ENCODE peak calls at places on chromosomes 11 and 22, in nine cellular contexts. One of them, this sample, is unnamed.

GRCh38 chr11:63508009-63508408 is 2.1 kb downstream of the LGALS12 start:
- DNase-seq in choroid plexus epithelial cell: no peak
- DNase-seq in osteocyte: no peak
- DNase-seq in mesothelial cell of epicardium: no peak
- DNase-seq in kidney epithelial cell: no peak
- DNase-seq in nephron progenitor cell: peak
- DNase-seq in HL-60: peak
- DNase-seq in CD8-positive, alpha-beta T cell: no peak
- DNase-seq in Peyer's patch: peak
- DNase-seq in this sample: no peak

GRCh38 chr11:126561327-126561893 is 205.9 kb downstream of the ST3GAL4 start:
- DNase-seq in choroid plexus epithelial cell: peak
- DNase-seq in osteocyte: no peak
- DNase-seq in mesothelial cell of epicardium: peak
- DNase-seq in kidney epithelial cell: peak
- DNase-seq in nephron progenitor cell: peak
- DNase-seq in HL-60: peak
- DNase-seq in CD8-positive, alpha-beta T cell: no peak
- DNase-seq in Peyer's patch: no peak
- DNase-seq in this sample: peak

GRCh38 chr11:14118047-14118446 is 155.5 kb downstream of the SPON1 start:
- DNase-seq in choroid plexus epithelial cell: no peak
- DNase-seq in osteocyte: no peak
- DNase-seq in mesothelial cell of epicardium: no peak
- DNase-seq in kidney epithelial cell: no peak
- DNase-seq in nephron progenitor cell: no peak
- DNase-seq in HL-60: no peak
- DNase-seq in CD8-positive, alpha-beta T cell: no peak
- DNase-seq in Peyer's patch: no peak
- DNase-seq in this sample: no peak

GRCh38 chr11:29448246-29448877 is 568.5 kb downstream of the KCNA4 start:
- DNase-seq in choroid plexus epithelial cell: peak
- DNase-seq in osteocyte: no peak
- DNase-seq in mesothelial cell of epicardium: no peak
- DNase-seq in kidney epithelial cell: no peak
- DNase-seq in nephron progenitor cell: peak
- DNase-seq in HL-60: peak
- DNase-seq in CD8-positive, alpha-beta T cell: no peak
- DNase-seq in Peyer's patch: no peak
- DNase-seq in this sample: no peak

GRCh38 chr11:64887757-64888405 is 9.5 kb upstream of the EHD1 start:
- DNase-seq in choroid plexus epithelial cell: peak
- DNase-seq in osteocyte: peak
- DNase-seq in mesothelial cell of epicardium: peak
- DNase-seq in kidney epithelial cell: no peak
- DNase-seq in nephron progenitor cell: peak
- DNase-seq in HL-60: peak
- DNase-seq in CD8-positive, alpha-beta T cell: peak
- DNase-seq in Peyer's patch: peak
- DNase-seq in this sample: peak

GRCh38 chr11:115616941-115617340 is 112.7 kb upstream of the CADM1 start:
- DNase-seq in choroid plexus epithelial cell: peak
- DNase-seq in osteocyte: no peak
- DNase-seq in mesothelial cell of epicardium: no peak
- DNase-seq in kidney epithelial cell: no peak
- DNase-seq in nephron progenitor cell: peak
- DNase-seq in HL-60: no peak
- DNase-seq in CD8-positive, alpha-beta T cell: no peak
- DNase-seq in Peyer's patch: peak
- DNase-seq in this sample: no peak

GRCh38 chr11:79018371-79018849 is 422.4 kb downstream of the TENM4 start:
- DNase-seq in choroid plexus epithelial cell: peak
- DNase-seq in osteocyte: no peak
- DNase-seq in mesothelial cell of epicardium: peak
- DNase-seq in kidney epithelial cell: peak
- DNase-seq in nephron progenitor cell: no peak
- DNase-seq in HL-60: no peak
- DNase-seq in CD8-positive, alpha-beta T cell: no peak
- DNase-seq in Peyer's patch: no peak
- DNase-seq in this sample: no peak

GRCh38 chr22:43884600-43885318 is 7.1 kb downstream of the PNPLA5 start:
- DNase-seq in choroid plexus epithelial cell: peak
- DNase-seq in osteocyte: no peak
- DNase-seq in mesothelial cell of epicardium: peak
- DNase-seq in kidney epithelial cell: no peak
- DNase-seq in nephron progenitor cell: peak
- DNase-seq in HL-60: peak
- DNase-seq in CD8-positive, alpha-beta T cell: no peak
- DNase-seq in Peyer's patch: peak
- DNase-seq in this sample: peak

GRCh38 chr11:32884770-32885384 is 7.7 kb upstream of the QSER1 start:
- DNase-seq in choroid plexus epithelial cell: peak
- DNase-seq in osteocyte: no peak
- DNase-seq in mesothelial cell of epicardium: no peak
- DNase-seq in kidney epithelial cell: no peak
- DNase-seq in nephron progenitor cell: no peak
- DNase-seq in HL-60: no peak
- DNase-seq in CD8-positive, alpha-beta T cell: no peak
- DNase-seq in Peyer's patch: no peak
- DNase-seq in this sample: no peak

GRCh38 chr11:129853508-129854228 is 38.0 kb downstream of the TMEM45B start:
- DNase-seq in choroid plexus epithelial cell: peak
- DNase-seq in osteocyte: no peak
- DNase-seq in mesothelial cell of epicardium: peak
- DNase-seq in kidney epithelial cell: no peak
- DNase-seq in nephron progenitor cell: no peak
- DNase-seq in HL-60: peak
- DNase-seq in CD8-positive, alpha-beta T cell: peak
- DNase-seq in Peyer's patch: peak
- DNase-seq in this sample: no peak

GRCh38 chr11:12019867-12020416 is 11.5 kb upstream of the DKK3 start:
- DNase-seq in choroid plexus epithelial cell: peak
- DNase-seq in osteocyte: no peak
- DNase-seq in mesothelial cell of epicardium: no peak
- DNase-seq in kidney epithelial cell: no peak
- DNase-seq in nephron progenitor cell: no peak
- DNase-seq in HL-60: no peak
- DNase-seq in CD8-positive, alpha-beta T cell: no peak
- DNase-seq in Peyer's patch: no peak
- DNase-seq in this sample: no peak

GRCh38 chr11:8658210-8658968 is 24.1 kb downstream of the TRIM66 start:
- DNase-seq in choroid plexus epithelial cell: peak
- DNase-seq in osteocyte: no peak
- DNase-seq in mesothelial cell of epicardium: no peak
- DNase-seq in kidney epithelial cell: no peak
- DNase-seq in nephron progenitor cell: no peak
- DNase-seq in HL-60: no peak
- DNase-seq in CD8-positive, alpha-beta T cell: no peak
- DNase-seq in Peyer's patch: no peak
- DNase-seq in this sample: no peak

GRCh38 chr11:131033151-131033651 is 116.9 kb upstream of the SNX19 start:
- DNase-seq in choroid plexus epithelial cell: peak
- DNase-seq in osteocyte: no peak
- DNase-seq in mesothelial cell of epicardium: no peak
- DNase-seq in kidney epithelial cell: peak
- DNase-seq in nephron progenitor cell: no peak
- DNase-seq in HL-60: no peak
- DNase-seq in CD8-positive, alpha-beta T cell: no peak
- DNase-seq in Peyer's patch: no peak
- DNase-seq in this sample: no peak

GRCh38 chr22:50293441-50294318 is 13.8 kb downstream of the PLXNB2 start:
- DNase-seq in choroid plexus epithelial cell: peak
- DNase-seq in osteocyte: peak
- DNase-seq in mesothelial cell of epicardium: peak
- DNase-seq in kidney epithelial cell: no peak
- DNase-seq in nephron progenitor cell: peak
- DNase-seq in HL-60: no peak
- DNase-seq in CD8-positive, alpha-beta T cell: no peak
- DNase-seq in Peyer's patch: peak
- DNase-seq in this sample: peak

GRCh38 chr11:11836676-11837231 is 5.0 kb upstream of the USP47 start:
- DNase-seq in choroid plexus epithelial cell: no peak
- DNase-seq in osteocyte: no peak
- DNase-seq in mesothelial cell of epicardium: no peak
- DNase-seq in kidney epithelial cell: no peak
- DNase-seq in nephron progenitor cell: no peak
- DNase-seq in HL-60: no peak
- DNase-seq in CD8-positive, alpha-beta T cell: no peak
- DNase-seq in Peyer's patch: no peak
- DNase-seq in this sample: no peak

GRCh38 chr22:29049655-29050263 is 11.9 kb downstream of the C22orf31 start:
- DNase-seq in choroid plexus epithelial cell: no peak
- DNase-seq in osteocyte: no peak
- DNase-seq in mesothelial cell of epicardium: no peak
- DNase-seq in kidney epithelial cell: no peak
- DNase-seq in nephron progenitor cell: no peak
- DNase-seq in HL-60: no peak
- DNase-seq in CD8-positive, alpha-beta T cell: no peak
- DNase-seq in Peyer's patch: no peak
- DNase-seq in this sample: no peak

GRCh38 chr11:134515081-134515960 is 103.3 kb upstream of the B3GAT1 start:
- DNase-seq in choroid plexus epithelial cell: no peak
- DNase-seq in osteocyte: no peak
- DNase-seq in mesothelial cell of epicardium: no peak
- DNase-seq in kidney epithelial cell: no peak
- DNase-seq in nephron progenitor cell: no peak
- DNase-seq in HL-60: no peak
- DNase-seq in CD8-positive, alpha-beta T cell: no peak
- DNase-seq in Peyer's patch: peak
- DNase-seq in this sample: no peak

GRCh38 chr11:7688238-7688826 is 15.0 kb upstream of the CYB5R2 start:
- DNase-seq in choroid plexus epithelial cell: peak
- DNase-seq in osteocyte: no peak
- DNase-seq in mesothelial cell of epicardium: no peak
- DNase-seq in kidney epithelial cell: no peak
- DNase-seq in nephron progenitor cell: peak
- DNase-seq in HL-60: no peak
- DNase-seq in CD8-positive, alpha-beta T cell: no peak
- DNase-seq in Peyer's patch: no peak
- DNase-seq in this sample: no peak

GRCh38 chr11:122020902-122021301 is 95.1 kb downstream of the BLID start:
- DNase-seq in choroid plexus epithelial cell: peak
- DNase-seq in osteocyte: no peak
- DNase-seq in mesothelial cell of epicardium: no peak
- DNase-seq in kidney epithelial cell: no peak
- DNase-seq in nephron progenitor cell: peak
- DNase-seq in HL-60: no peak
- DNase-seq in CD8-positive, alpha-beta T cell: no peak
- DNase-seq in Peyer's patch: no peak
- DNase-seq in this sample: no peak
- TF ChIP-seq CTCF in choroid plexus epithelial cell: peak
- TF ChIP-seq CTCF in osteocyte: peak
- TF ChIP-seq CTCF in mesothelial cell of epicardium: peak
- TF ChIP-seq CTCF in kidney epithelial cell: peak
- TF ChIP-seq CTCF in nephron progenitor cell: peak
- TF ChIP-seq CTCF in HL-60: no peak
- TF ChIP-seq CTCF in CD8-positive, alpha-beta T cell: no peak
- TF ChIP-seq CTCF in Peyer's patch: no peak
- TF ChIP-seq CTCF in this sample: peak

DNA sequence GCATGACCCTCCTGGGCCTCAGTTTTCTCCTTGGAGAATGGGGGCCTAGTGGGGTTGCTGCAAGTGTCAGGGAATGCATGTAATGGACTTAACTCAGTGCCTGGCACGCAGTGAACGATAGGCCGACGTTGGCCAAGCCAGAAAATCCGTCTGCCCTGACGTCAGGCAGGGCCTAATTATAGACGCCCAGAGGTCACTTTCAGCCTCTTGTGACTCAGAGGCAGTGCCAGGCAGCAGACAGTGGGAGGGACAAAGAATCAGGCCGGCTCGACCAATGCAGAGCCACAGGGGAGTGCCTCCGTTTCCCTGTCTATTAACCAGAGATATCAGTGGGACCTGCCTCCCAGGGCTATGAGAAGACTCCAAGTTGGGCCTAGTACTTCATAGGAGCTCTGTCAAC is 115.0 kb downstream of the MN1 start:
- DNase-seq in choroid plexus epithelial cell: peak
- DNase-seq in osteocyte: no peak
- DNase-seq in mesothelial cell of epicardium: no peak
- DNase-seq in kidney epithelial cell: no peak
- DNase-seq in nephron progenitor cell: no peak
- DNase-seq in HL-60: no peak
- DNase-seq in CD8-positive, alpha-beta T cell: no peak
- DNase-seq in Peyer's patch: peak
- DNase-seq in this sample: no peak
- TF ChIP-seq CTCF in choroid plexus epithelial cell: no peak
- TF ChIP-seq CTCF in osteocyte: no peak
- TF ChIP-seq CTCF in mesothelial cell of epicardium: no peak
- TF ChIP-seq CTCF in kidney epithelial cell: no peak
- TF ChIP-seq CTCF in nephron progenitor cell: no peak
- TF ChIP-seq CTCF in HL-60: no peak
- TF ChIP-seq CTCF in CD8-positive, alpha-beta T cell: no peak
- TF ChIP-seq CTCF in Peyer's patch: no peak
- TF ChIP-seq CTCF in this sample: no peak

GRCh38 chr11:111736621-111737055 is 29.6 kb downstream of the PPP2R1B start:
- DNase-seq in choroid plexus epithelial cell: no peak
- DNase-seq in osteocyte: no peak
- DNase-seq in mesothelial cell of epicardium: no peak
- DNase-seq in kidney epithelial cell: no peak
- DNase-seq in nephron progenitor cell: no peak
- DNase-seq in HL-60: no peak
- DNase-seq in CD8-positive, alpha-beta T cell: no peak
- DNase-seq in Peyer's patch: no peak
- DNase-seq in this sample: no peak

GRCh38 chr11:111736191-111736590 is 30.0 kb downstream of the PPP2R1B start:
- DNase-seq in choroid plexus epithelial cell: peak
- DNase-seq in osteocyte: no peak
- DNase-seq in mesothelial cell of epicardium: no peak
- DNase-seq in kidney epithelial cell: no peak
- DNase-seq in nephron progenitor cell: no peak
- DNase-seq in HL-60: no peak
- DNase-seq in CD8-positive, alpha-beta T cell: no peak
- DNase-seq in Peyer's patch: no peak
- DNase-seq in this sample: no peak

GRCh38 chr11:111733655-111734088 is 32.5 kb downstream of the PPP2R1B start:
- DNase-seq in choroid plexus epithelial cell: no peak
- DNase-seq in osteocyte: no peak
- DNase-seq in mesothelial cell of epicardium: no peak
- DNase-seq in kidney epithelial cell: no peak
- DNase-seq in nephron progenitor cell: no peak
- DNase-seq in HL-60: no peak
- DNase-seq in CD8-positive, alpha-beta T cell: no peak
- DNase-seq in Peyer's patch: no peak
- DNase-seq in this sample: no peak

GRCh38 chr11:111734383-111735261 is 31.6 kb downstream of the PPP2R1B start:
- DNase-seq in choroid plexus epithelial cell: peak
- DNase-seq in osteocyte: no peak
- DNase-seq in mesothelial cell of epicardium: no peak
- DNase-seq in kidney epithelial cell: no peak
- DNase-seq in nephron progenitor cell: no peak
- DNase-seq in HL-60: no peak
- DNase-seq in CD8-positive, alpha-beta T cell: no peak
- DNase-seq in Peyer's patch: no peak
- DNase-seq in this sample: no peak

GRCh38 chr11:111735262-111736116 is 30.7 kb downstream of the PPP2R1B start:
- DNase-seq in choroid plexus epithelial cell: peak
- DNase-seq in osteocyte: peak
- DNase-seq in mesothelial cell of epicardium: no peak
- DNase-seq in kidney epithelial cell: peak
- DNase-seq in nephron progenitor cell: peak
- DNase-seq in HL-60: no peak
- DNase-seq in CD8-positive, alpha-beta T cell: no peak
- DNase-seq in Peyer's patch: peak
- DNase-seq in this sample: no peak
- TF ChIP-seq CTCF in choroid plexus epithelial cell: peak
- TF ChIP-seq CTCF in osteocyte: no peak
- TF ChIP-seq CTCF in mesothelial cell of epicardium: no peak
- TF ChIP-seq CTCF in kidney epithelial cell: no peak
- TF ChIP-seq CTCF in nephron progenitor cell: no peak
- TF ChIP-seq CTCF in HL-60: no peak
- TF ChIP-seq CTCF in CD8-positive, alpha-beta T cell: no peak
- TF ChIP-seq CTCF in Peyer's patch: no peak
- TF ChIP-seq CTCF in this sample: no peak

GRCh38 chr11:21768388-21768787 is 424.5 kb upstream of the ANO5 start:
- DNase-seq in choroid plexus epithelial cell: no peak
- DNase-seq in osteocyte: no peak
- DNase-seq in mesothelial cell of epicardium: no peak
- DNase-seq in kidney epithelial cell: no peak
- DNase-seq in nephron progenitor cell: no peak
- DNase-seq in HL-60: no peak
- DNase-seq in CD8-positive, alpha-beta T cell: no peak
- DNase-seq in Peyer's patch: no peak
- DNase-seq in this sample: no peak
- TF ChIP-seq CTCF in choroid plexus epithelial cell: no peak
- TF ChIP-seq CTCF in osteocyte: no peak
- TF ChIP-seq CTCF in mesothelial cell of epicardium: no peak
- TF ChIP-seq CTCF in kidney epithelial cell: no peak
- TF ChIP-seq CTCF in nephron progenitor cell: no peak
- TF ChIP-seq CTCF in HL-60: no peak
- TF ChIP-seq CTCF in CD8-positive, alpha-beta T cell: no peak
- TF ChIP-seq CTCF in Peyer's patch: no peak
- TF ChIP-seq CTCF in this sample: no peak

This sample was measured in progenitor cell of endocrine pancreas.